ENCODE peak calls at places on chromosome 21, in seven cellular contexts. One of them, this sample, is unnamed.

GRCh38 chr21:39014751-39015150 is 168.5 kb downstream of the PSMG1 start:
- DNase-seq in CD8-positive, alpha-beta T cell: no peak
- DNase-seq in brain microvascular endothelial cell: peak
- DNase-seq in bronchial epithelial cell: peak
- DNase-seq in astrocyte of the cerebellum: peak
- DNase-seq in AG04450: peak
- DNase-seq in fibroblast of lung: peak
- DNase-seq in this sample: peak

GRCh38 chr21:46317710-46318463 is 5.8 kb downstream of the C21orf58 start:
- DNase-seq in fibroblast of lung: no peak
- DNase-seq in astrocyte of the cerebellum: no peak
- DNase-seq in AG04450: no peak
- DNase-seq in bronchial epithelial cell: no peak
- DNase-seq in brain microvascular endothelial cell: no peak
- DNase-seq in CD8-positive, alpha-beta T cell: no peak
- DNase-seq in this sample: no peak

GRCh38 chr21:28086861-28087581 is 905.7 kb downstream of the LTN1 start:
- DNase-seq in brain microvascular endothelial cell: no peak
- DNase-seq in CD8-positive, alpha-beta T cell: no peak
- DNase-seq in astrocyte of the cerebellum: no peak
- DNase-seq in bronchial epithelial cell: no peak
- DNase-seq in fibroblast of lung: no peak
- DNase-seq in AG04450: no peak
- DNase-seq in this sample: no peak

GRCh38 chr21:21109736-21110135 is 111.5 kb downstream of the NCAM2 start:
- DNase-seq in bronchial epithelial cell: no peak
- DNase-seq in astrocyte of the cerebellum: no peak
- DNase-seq in AG04450: no peak
- DNase-seq in brain microvascular endothelial cell: no peak
- DNase-seq in fibroblast of lung: no peak
- DNase-seq in CD8-positive, alpha-beta T cell: no peak
- DNase-seq in this sample: no peak

GRCh38 chr21:33069994-33070811 is at the start of gene OLIG1:
- DNase-seq in bronchial epithelial cell: no peak
- DNase-seq in fibroblast of lung: no peak
- DNase-seq in astrocyte of the cerebellum: no peak
- DNase-seq in AG04450: no peak
- DNase-seq in CD8-positive, alpha-beta T cell: no peak
- DNase-seq in brain microvascular endothelial cell: no peak
- DNase-seq in this sample: no peak

GRCh38 chr21:27268290-27268689 is 301.4 kb upstream of the ADAMTS5 start:
- DNase-seq in bronchial epithelial cell: no peak
- DNase-seq in fibroblast of lung: peak
- DNase-seq in brain microvascular endothelial cell: peak
- DNase-seq in AG04450: no peak
- DNase-seq in astrocyte of the cerebellum: no peak
- DNase-seq in CD8-positive, alpha-beta T cell: no peak
- DNase-seq in this sample: no peak

GRCh38 chr21:46634966-46635323 is 529 bp upstream of the PRMT2 start:
- DNase-seq in AG04450: peak
- DNase-seq in bronchial epithelial cell: peak
- DNase-seq in fibroblast of lung: peak
- DNase-seq in astrocyte of the cerebellum: peak
- DNase-seq in brain microvascular endothelial cell: peak
- DNase-seq in CD8-positive, alpha-beta T cell: no peak
- DNase-seq in this sample: peak

GRCh38 chr21:38567577-38568360 is 69.5 kb upstream of the ERG start:
- DNase-seq in astrocyte of the cerebellum: peak
- DNase-seq in brain microvascular endothelial cell: peak
- DNase-seq in fibroblast of lung: peak
- DNase-seq in bronchial epithelial cell: no peak
- DNase-seq in AG04450: peak
- DNase-seq in CD8-positive, alpha-beta T cell: no peak
- DNase-seq in this sample: peak

GRCh38 chr21:28272272-28272992 is 720.2 kb downstream of the LTN1 start:
- DNase-seq in fibroblast of lung: peak
- DNase-seq in AG04450: no peak
- DNase-seq in bronchial epithelial cell: no peak
- DNase-seq in CD8-positive, alpha-beta T cell: no peak
- DNase-seq in brain microvascular endothelial cell: peak
- DNase-seq in astrocyte of the cerebellum: no peak
- DNase-seq in this sample: no peak

GRCh38 chr21:26280715-26281310 is 110.2 kb upstream of the APP start:
- DNase-seq in astrocyte of the cerebellum: no peak
- DNase-seq in CD8-positive, alpha-beta T cell: no peak
- DNase-seq in fibroblast of lung: no peak
- DNase-seq in AG04450: no peak
- DNase-seq in brain microvascular endothelial cell: no peak
- DNase-seq in bronchial epithelial cell: peak
- DNase-seq in this sample: peak

GRCh38 chr21:29578306-29578705 is 279.6 kb downstream of the BACH1 start:
- DNase-seq in brain microvascular endothelial cell: no peak
- DNase-seq in astrocyte of the cerebellum: no peak
- DNase-seq in AG04450: no peak
- DNase-seq in bronchial epithelial cell: no peak
- DNase-seq in CD8-positive, alpha-beta T cell: no peak
- DNase-seq in fibroblast of lung: no peak
- DNase-seq in this sample: no peak

GRCh38 chr21:26939532-26940181 is 27.2 kb downstream of the ADAMTS5 start:
- DNase-seq in astrocyte of the cerebellum: peak
- DNase-seq in AG04450: no peak
- DNase-seq in fibroblast of lung: peak
- DNase-seq in bronchial epithelial cell: peak
- DNase-seq in CD8-positive, alpha-beta T cell: no peak
- DNase-seq in brain microvascular endothelial cell: no peak
- DNase-seq in this sample: peak

GRCh38 chr21:24007592-24007991 is 1599.7 kb downstream of the MRPL39 start:
- DNase-seq in bronchial epithelial cell: no peak
- DNase-seq in astrocyte of the cerebellum: no peak
- DNase-seq in fibroblast of lung: no peak
- DNase-seq in CD8-positive, alpha-beta T cell: no peak
- DNase-seq in AG04450: no peak
- DNase-seq in brain microvascular endothelial cell: no peak
- DNase-seq in this sample: no peak

GRCh38 chr21:46518983-46519583 is 60.4 kb downstream of the DIP2A start:
- DNase-seq in astrocyte of the cerebellum: no peak
- DNase-seq in AG04450: no peak
- DNase-seq in bronchial epithelial cell: no peak
- DNase-seq in CD8-positive, alpha-beta T cell: no peak
- DNase-seq in brain microvascular endothelial cell: peak
- DNase-seq in fibroblast of lung: peak
- DNase-seq in this sample: no peak

GRCh38 chr21:34305605-34306235 is 58.1 kb upstream of the KCNE2 start:
- DNase-seq in brain microvascular endothelial cell: no peak
- DNase-seq in AG04450: no peak
- DNase-seq in astrocyte of the cerebellum: no peak
- DNase-seq in bronchial epithelial cell: no peak
- DNase-seq in CD8-positive, alpha-beta T cell: no peak
- DNase-seq in fibroblast of lung: no peak
- DNase-seq in this sample: no peak
- H3K4me3 ChIP-seq in brain microvascular endothelial cell: no peak
- H3K4me3 ChIP-seq in AG04450: no peak
- H3K4me3 ChIP-seq in astrocyte of the cerebellum: no peak
- H3K4me3 ChIP-seq in bronchial epithelial cell: no peak
- H3K4me3 ChIP-seq in CD8-positive, alpha-beta T cell: no peak
- H3K4me3 ChIP-seq in fibroblast of lung: no peak
- H3K4me3 ChIP-seq in this sample: no peak

GRCh38 chr21:45001134-45002095 is 61.6 kb downstream of the SLX9 start:
- DNase-seq in bronchial epithelial cell: peak
- DNase-seq in brain microvascular endothelial cell: no peak
- DNase-seq in astrocyte of the cerebellum: peak
- DNase-seq in fibroblast of lung: peak
- DNase-seq in AG04450: peak
- DNase-seq in CD8-positive, alpha-beta T cell: no peak
- DNase-seq in this sample: peak
- H3K4me3 ChIP-seq in bronchial epithelial cell: no peak
- H3K4me3 ChIP-seq in brain microvascular endothelial cell: no peak
- H3K4me3 ChIP-seq in astrocyte of the cerebellum: no peak
- H3K4me3 ChIP-seq in fibroblast of lung: no peak
- H3K4me3 ChIP-seq in AG04450: no peak
- H3K4me3 ChIP-seq in CD8-positive, alpha-beta T cell: no peak
- H3K4me3 ChIP-seq in this sample: no peak

GRCh38 chr21:44006017-44006624 is 6.0 kb upstream of the TRAPPC10 start:
- DNase-seq in CD8-positive, alpha-beta T cell: no peak
- DNase-seq in AG04450: peak
- DNase-seq in astrocyte of the cerebellum: peak
- DNase-seq in fibroblast of lung: peak
- DNase-seq in bronchial epithelial cell: peak
- DNase-seq in brain microvascular endothelial cell: peak
- DNase-seq in this sample: peak
- H3K4me3 ChIP-seq in CD8-positive, alpha-beta T cell: no peak
- H3K4me3 ChIP-seq in AG04450: no peak
- H3K4me3 ChIP-seq in astrocyte of the cerebellum: no peak
- H3K4me3 ChIP-seq in fibroblast of lung: no peak
- H3K4me3 ChIP-seq in bronchial epithelial cell: no peak
- H3K4me3 ChIP-seq in brain microvascular endothelial cell: no peak
- H3K4me3 ChIP-seq in this sample: no peak

DNA sequence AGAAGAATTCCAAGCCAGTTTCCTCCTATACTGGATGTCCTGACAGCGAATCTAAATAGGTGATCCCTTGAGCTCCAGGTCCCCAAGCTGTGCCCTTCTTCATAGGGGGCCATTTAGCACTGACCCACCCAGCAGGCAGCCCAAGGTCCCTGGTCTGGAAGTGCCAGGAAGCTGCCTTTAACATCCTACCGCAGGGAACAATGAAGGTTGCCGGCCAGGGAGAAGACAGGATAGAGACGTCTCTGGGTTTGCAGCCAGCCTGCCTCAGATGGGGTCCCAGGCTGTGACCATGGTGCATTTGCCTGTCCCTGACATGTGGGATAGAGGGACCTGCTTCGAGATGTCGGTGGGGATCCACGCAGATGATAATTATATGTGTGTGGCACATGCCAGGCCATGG is 2.7 kb upstream of the RIPK4 start:
- DNase-seq in brain microvascular endothelial cell: no peak
- DNase-seq in astrocyte of the cerebellum: no peak
- DNase-seq in bronchial epithelial cell: no peak
- DNase-seq in CD8-positive, alpha-beta T cell: no peak
- DNase-seq in fibroblast of lung: no peak
- DNase-seq in AG04450: no peak
- DNase-seq in this sample: no peak
- H3K4me3 ChIP-seq in brain microvascular endothelial cell: no peak
- H3K4me3 ChIP-seq in astrocyte of the cerebellum: no peak
- H3K4me3 ChIP-seq in bronchial epithelial cell: no peak
- H3K4me3 ChIP-seq in CD8-positive, alpha-beta T cell: no peak
- H3K4me3 ChIP-seq in fibroblast of lung: no peak
- H3K4me3 ChIP-seq in AG04450: no peak
- H3K4me3 ChIP-seq in this sample: no peak

GRCh38 chr21:37149411-37149810 is 76.4 kb downstream of the TTC3 start:
- DNase-seq in brain microvascular endothelial cell: peak
- DNase-seq in CD8-positive, alpha-beta T cell: no peak
- DNase-seq in AG04450: peak
- DNase-seq in fibroblast of lung: peak
- DNase-seq in astrocyte of the cerebellum: no peak
- DNase-seq in bronchial epithelial cell: peak
- DNase-seq in this sample: peak

GRCh38 chr21:37155216-37155615 is 82.2 kb downstream of the TTC3 start:
- DNase-seq in bronchial epithelial cell: no peak
- DNase-seq in CD8-positive, alpha-beta T cell: no peak
- DNase-seq in AG04450: no peak
- DNase-seq in fibroblast of lung: no peak
- DNase-seq in astrocyte of the cerebellum: no peak
- DNase-seq in brain microvascular endothelial cell: no peak
- DNase-seq in this sample: no peak

GRCh38 chr21:37153935-37154350 is 80.9 kb downstream of the TTC3 start:
- DNase-seq in CD8-positive, alpha-beta T cell: no peak
- DNase-seq in brain microvascular endothelial cell: no peak
- DNase-seq in astrocyte of the cerebellum: no peak
- DNase-seq in fibroblast of lung: no peak
- DNase-seq in bronchial epithelial cell: no peak
- DNase-seq in AG04450: no peak
- DNase-seq in this sample: peak

GRCh38 chr21:37157938-37158337 is 84.9 kb downstream of the TTC3 start:
- DNase-seq in fibroblast of lung: no peak
- DNase-seq in CD8-positive, alpha-beta T cell: no peak
- DNase-seq in AG04450: no peak
- DNase-seq in astrocyte of the cerebellum: no peak
- DNase-seq in brain microvascular endothelial cell: no peak
- DNase-seq in bronchial epithelial cell: no peak
- DNase-seq in this sample: no peak

GRCh38 chr21:37153193-37153934 is 80.3 kb downstream of the TTC3 start:
- DNase-seq in AG04450: no peak
- DNase-seq in brain microvascular endothelial cell: no peak
- DNase-seq in bronchial epithelial cell: peak
- DNase-seq in fibroblast of lung: peak
- DNase-seq in CD8-positive, alpha-beta T cell: no peak
- DNase-seq in astrocyte of the cerebellum: peak
- DNase-seq in this sample: peak
- H3K4me3 ChIP-seq in AG04450: no peak
- H3K4me3 ChIP-seq in brain microvascular endothelial cell: no peak
- H3K4me3 ChIP-seq in bronchial epithelial cell: no peak
- H3K4me3 ChIP-seq in fibroblast of lung: no peak
- H3K4me3 ChIP-seq in CD8-positive, alpha-beta T cell: no peak
- H3K4me3 ChIP-seq in astrocyte of the cerebellum: no peak
- H3K4me3 ChIP-seq in this sample: no peak

GRCh38 chr21:16071082-16071481 is 341.3 kb downstream of the USP25 start:
- DNase-seq in AG04450: no peak
- DNase-seq in CD8-positive, alpha-beta T cell: no peak
- DNase-seq in brain microvascular endothelial cell: no peak
- DNase-seq in astrocyte of the cerebellum: peak
- DNase-seq in fibroblast of lung: peak
- DNase-seq in bronchial epithelial cell: no peak
- DNase-seq in this sample: no peak

GRCh38 chr21:16070207-16070651 is 340.4 kb downstream of the USP25 start:
- DNase-seq in astrocyte of the cerebellum: no peak
- DNase-seq in fibroblast of lung: no peak
- DNase-seq in brain microvascular endothelial cell: no peak
- DNase-seq in CD8-positive, alpha-beta T cell: no peak
- DNase-seq in AG04450: no peak
- DNase-seq in bronchial epithelial cell: no peak
- DNase-seq in this sample: no peak

GRCh38 chr21:16072176-16072575 is 342.4 kb downstream of the USP25 start:
- DNase-seq in astrocyte of the cerebellum: no peak
- DNase-seq in brain microvascular endothelial cell: no peak
- DNase-seq in fibroblast of lung: no peak
- DNase-seq in bronchial epithelial cell: no peak
- DNase-seq in AG04450: no peak
- DNase-seq in CD8-positive, alpha-beta T cell: no peak
- DNase-seq in this sample: no peak

GRCh38 chr21:16072692-16073091 is 342.9 kb downstream of the USP25 start:
- DNase-seq in bronchial epithelial cell: no peak
- DNase-seq in brain microvascular endothelial cell: peak
- DNase-seq in astrocyte of the cerebellum: peak
- DNase-seq in AG04450: peak
- DNase-seq in fibroblast of lung: peak
- DNase-seq in CD8-positive, alpha-beta T cell: no peak
- DNase-seq in this sample: peak

GRCh38 chr21:16071761-16072160 is 342.0 kb downstream of the USP25 start:
- DNase-seq in CD8-positive, alpha-beta T cell: no peak
- DNase-seq in fibroblast of lung: no peak
- DNase-seq in bronchial epithelial cell: no peak
- DNase-seq in AG04450: no peak
- DNase-seq in brain microvascular endothelial cell: no peak
- DNase-seq in astrocyte of the cerebellum: no peak
- DNase-seq in this sample: no peak
- H3K4me3 ChIP-seq in CD8-positive, alpha-beta T cell: no peak
- H3K4me3 ChIP-seq in fibroblast of lung: no peak
- H3K4me3 ChIP-seq in bronchial epithelial cell: no peak
- H3K4me3 ChIP-seq in AG04450: no peak
- H3K4me3 ChIP-seq in brain microvascular endothelial cell: no peak
- H3K4me3 ChIP-seq in astrocyte of the cerebellum: peak
- H3K4me3 ChIP-seq in this sample: peak

This sample was measured in skeletal muscle cell.